ENCODE peak calls at places on chromosomes 5 and 9, in eight cellular contexts. J, H, Y, T, I, Z, D and S are unnamed samples.

GRCh38 chr9:87620727-87621322 is 105.1 kb upstream of the CTSL start:
- DNase-seq in J (no peak), H (no peak), Y (no peak), T (peak; percentile 53), I (no peak), Z (no peak), D (no peak), S (no peak)

GRCh38 chr9:72440383-72440782 is 75.4 kb upstream of the ZFAND5 start:
- DNase-seq in J (no peak), H (no peak), Y (no peak), T (no peak), I (no peak), Z (no peak), D (no peak), S (no peak)

GRCh38 chr5:38725419-38725865 is 120.4 kb upstream of the OSMR start:
- DNase-seq in J (no peak), H (no peak), Y (no peak), T (no peak), I (no peak), Z (no peak), D (no peak), S (no peak)

GRCh38 chr5:1414311-1415058 is 30.8 kb downstream of the SLC6A3 start:
- DNase-seq in J (no peak), H (no peak), Y (peak; percentile 13), T (no peak), I (peak; percentile 71), Z (peak; percentile 52), D (peak; percentile 12), S (no peak)

GRCh38 chr5:131148835-131149234 is 16.2 kb downstream of the HINT1 start:
- DNase-seq in J (no peak), H (no peak), Y (no peak), T (no peak), I (no peak), Z (no peak), D (no peak), S (no peak)

GRCh38 chr5:148910216-148910615 is 83.8 kb downstream of the ADRB2 start:
- DNase-seq in J (no peak), H (no peak), Y (no peak), T (no peak), I (no peak), Z (no peak), D (no peak), S (no peak)

GRCh38 chr5:126965061-126965475 is 65.3 kb downstream of the MARCHF3 start:
- DNase-seq in J (no peak), H (no peak), Y (no peak), T (no peak), I (no peak), Z (peak; percentile 50), D (no peak), S (peak; percentile 25)

GRCh38 chr9:89696780-89697179 is 92.0 kb downstream of the GADD45G start:
- DNase-seq in J (no peak), H (no peak), Y (no peak), T (no peak), I (no peak), Z (no peak), D (no peak), S (no peak)

GRCh38 chr5:128773378-128773777 is 191.9 kb upstream of the SLC27A6 start:
- DNase-seq in J (no peak), H (no peak), Y (no peak), T (no peak), I (no peak), Z (no peak), D (no peak), S (no peak)

GRCh38 chr9:81031422-81032029 is 657.8 kb downstream of the TLE1 start:
- DNase-seq in J (no peak), H (no peak), Y (no peak), T (no peak), I (no peak), Z (no peak), D (no peak), S (no peak)

GRCh38 chr9:20551835-20552234 is 70.5 kb downstream of the MLLT3 start:
- DNase-seq in J (no peak), H (no peak), Y (no peak), T (no peak), I (peak; percentile 26), Z (no peak), D (no peak), S (peak; percentile 31)

GRCh38 chr5:75640826-75641225 is 29.6 kb downstream of the ANKDD1B start:
- DNase-seq in J (no peak), H (no peak), Y (no peak), T (no peak), I (no peak), Z (no peak), D (no peak), S (no peak)

GRCh38 chr5:74206571-74207550 is 433.7 kb downstream of the ENC1 start:
- DNase-seq in J (no peak), H (peak; percentile 86), Y (no peak), T (peak; percentile 89), I (no peak), Z (no peak), D (peak; percentile 56), S (no peak)

GRCh38 chr5:116378007-116378831 is 196.4 kb downstream of the SEMA6A start:
- DNase-seq in J (no peak), H (peak; percentile 91), Y (no peak), T (peak; percentile 63), I (no peak), Z (no peak), D (no peak), S (no peak)

GRCh38 chr9:135588886-135589595 is 27.5 kb downstream of the PAEP start:
- DNase-seq in J (no peak), H (no peak), Y (no peak), T (no peak), I (no peak), Z (no peak), D (no peak), S (no peak)

GRCh38 chr5:103721183-103721582 is 158.6 kb upstream of the NUDT12 start:
- DNase-seq in J (no peak), H (no peak), Y (no peak), T (no peak), I (no peak), Z (no peak), D (no peak), S (no peak)

GRCh38 chr5:83097582-83098265 is 20.4 kb downstream of the XRCC4 start:
- DNase-seq in J (peak; percentile 29), H (no peak), Y (no peak), T (no peak), I (peak; percentile 7), Z (no peak), D (no peak), S (peak; percentile 49)

GRCh38 chr9:116232425-116233159 is 79.0 kb downstream of the PAPPA start:
- DNase-seq in J (no peak), H (no peak), Y (no peak), T (no peak), I (no peak), Z (no peak), D (no peak), S (no peak)

GRCh38 chr5:73374520-73375235 is 73.9 kb downstream of the FOXD1 start:
- DNase-seq in J (no peak), H (no peak), Y (no peak), T (no peak), I (no peak), Z (no peak), D (no peak), S (no peak)

GRCh38 chr5:150075233-150075632 is 11.1 kb downstream of the CSF1R start:
- DNase-seq in J (no peak), H (no peak), Y (no peak), T (no peak), I (no peak), Z (no peak), D (no peak), S (no peak)

GRCh38 chr5:77662615-77663014 is 24.1 kb upstream of the OTP start:
- DNase-seq in J (no peak), H (no peak), Y (no peak), T (no peak), I (no peak), Z (no peak), D (no peak), S (no peak)

GRCh38 chr5:35454011-35454525 is 163.6 kb upstream of the SPEF2 start:
- DNase-seq in J (no peak), H (no peak), Y (no peak), T (no peak), I (no peak), Z (no peak), D (no peak), S (no peak)

GRCh38 chr5:37668524-37669047 is 171.3 kb downstream of the GDNF start:
- DNase-seq in J (peak; percentile 5), H (no peak), Y (no peak), T (no peak), I (no peak), Z (peak; percentile 29), D (no peak), S (peak; percentile 89)

GRCh38 chr9:28774433-28775029 is 1201.2 kb upstream of the C9orf72 start:
- DNase-seq in J (peak; percentile 57), H (peak; percentile 31), Y (no peak), T (peak; percentile 59), I (peak; percentile 3), Z (peak; percentile 63), D (no peak), S (peak; percentile 63)

GRCh38 chr9:120862452-120862851 is 14.5 kb downstream of the PHF19 start:
- DNase-seq in J (no peak), H (no peak), Y (no peak), T (no peak), I (no peak), Z (no peak), D (no peak), S (no peak)

GRCh38 chr5:71528206-71528605 is 58.9 kb upstream of the MCCC2 start:
- DNase-seq in J (no peak), H (no peak), Y (no peak), T (no peak), I (no peak), Z (no peak), D (no peak), S (no peak)

GRCh38 chr9:89983411-89983810 is 378.6 kb downstream of the GADD45G start:
- DNase-seq in J (no peak), H (no peak), Y (no peak), T (no peak), I (no peak), Z (no peak), D (no peak), S (no peak)

GRCh38 chr5:62260510-62260909 is 45.5 kb upstream of the KIF2A start:
- DNase-seq in J (no peak), H (no peak), Y (no peak), T (no peak), I (no peak), Z (no peak), D (no peak), S (no peak)

GRCh38 chr9:135335691-135336181 is 143.8 kb upstream of the PPP1R26 start:
- DNase-seq in J (no peak), H (no peak), Y (no peak), T (no peak), I (no peak), Z (no peak), D (no peak), S (no peak)

GRCh38 chr9:70419546-70420266 is 5.2 kb upstream of the KLF9 start:
- DNase-seq in J (peak; percentile 69), H (peak; percentile 89), Y (peak; percentile 85), T (peak; percentile 94), I (peak; percentile 86), Z (peak; percentile 94), D (peak; percentile 97), S (peak; percentile 95)

GRCh38 chr5:76688836-76689235 is 27.1 kb upstream of the F2R start:
- DNase-seq in J (no peak), H (no peak), Y (no peak), T (no peak), I (no peak), Z (no peak), D (no peak), S (no peak)